ENCODE peak calls at places on chromosomes 5 and 9, in five cellular contexts. O, J, H, P and E are unnamed samples.

GRCh38 chr5:1931590-1932138 is 48.9 kb upstream of the IRX4 start:
- DNase-seq in P (no peak), H (no peak), J (no peak), O (no peak), E (no peak)

GRCh38 chr9:90870646-90871326 is 69.2 kb downstream of the SYK start:
- DNase-seq in O (peak; percentile 10), J (no peak), H (peak; percentile 22), P (peak; percentile 10), E (peak; percentile 34)

GRCh38 chr9:74500584-74500924 is 3.4 kb downstream of the RORB start:
- DNase-seq in P (no peak), J (no peak), O (no peak), H (no peak), E (no peak)

GRCh38 chr5:50663636-50664035 is 2.8 kb upstream of the PARP8 start:
- DNase-seq in H (no peak), J (peak; percentile 57), O (no peak), P (no peak), E (no peak)

GRCh38 chr5:16057277-16057676 is 122.3 kb downstream of the MARCHF11 start:
- DNase-seq in J (no peak), H (no peak), O (no peak), P (no peak), E (no peak)

GRCh38 chr5:101580591-101580990 is 677.5 kb upstream of the ST8SIA4 start:
- DNase-seq in P (no peak), J (no peak), H (no peak), O (no peak), E (no peak)

GRCh38 chr5:149641600-149641999 is 60.3 kb downstream of the ARHGEF37 start:
- DNase-seq in H (no peak), O (no peak), P (no peak), J (no peak), E (no peak)

GRCh38 chr5:115640274-115640673 is 14.4 kb upstream of the TMED7 start:
- DNase-seq in P (no peak), J (no peak), O (no peak), H (no peak), E (no peak)

GRCh38 chr9:20981486-20981885 is 50.0 kb downstream of the HACD4 start:
- DNase-seq in H (no peak), P (no peak), O (peak; percentile 92), J (peak; percentile 54), E (no peak)

GRCh38 chr9:4306066-4306787 is 6.4 kb upstream of the GLIS3 start:
- DNase-seq in J (no peak), H (no peak), O (no peak), P (no peak), E (peak; percentile 46)

GRCh38 chr5:135040331-135041144 is 6.5 kb upstream of the PITX1 start:
- DNase-seq in H (no peak), J (peak; percentile 44), O (no peak), P (no peak), E (no peak)

GRCh38 chr5:146426853-146427618 is 20.1 kb upstream of the TCERG1 start:
- DNase-seq in H (no peak), O (peak; percentile 41), J (no peak), P (no peak), E (peak; percentile 60)

GRCh38 chr9:137705443-137705863 is 86.6 kb downstream of the EHMT1 start:
- DNase-seq in H (no peak), P (no peak), O (no peak), J (no peak), E (no peak)

GRCh38 chr5:150081541-150082283 is 4.6 kb downstream of the CSF1R start:
- DNase-seq in H (no peak), P (no peak), J (peak; percentile 90), O (no peak), E (no peak)

GRCh38 chr9:105233836-105234235 is 10.6 kb upstream of the SLC44A1 start:
- DNase-seq in O (peak; percentile 27), J (no peak), P (no peak), H (no peak), E (no peak)

GRCh38 chr9:107389617-107390071 is 99.9 kb downstream of the KLF4 start:
- DNase-seq in J (peak; percentile 76), O (peak; percentile 83), P (no peak), H (no peak), E (no peak)

GRCh38 chr9:100108572-100108971 is 9.5 kb downstream of the INVS start:
- DNase-seq in P (no peak), J (no peak), O (peak; percentile 21), H (no peak), E (peak; percentile 31)